ENCODE peak calls at places on chromosomes 4 and X, in four cellular contexts. N is fibroblast of mammary gland, V is globus pallidus, D is naive B cell. A is an unnamed sample.

GRCh38 chrX:124328765-124329164 is 3.7 kb upstream of the TEX13D start:
- DNase-seq in V (no peak), N (peak; percentile 16), D (no peak), A (no peak)

GRCh38 chrX:14354541-14354940 is 174.8 kb upstream of the GLRA2 start:
- DNase-seq in D (no peak), V (no peak), N (peak; percentile 77), A (no peak)

GRCh38 chrX:49155900-49156837 is 6.4 kb upstream of the MAGIX start:
- DNase-seq in V (peak; percentile 88), D (peak; percentile 86), N (peak; percentile 87), A (peak; percentile 88)

GRCh38 chr4:48841045-48841827 is 10.3 kb downstream of the OCIAD1 start:
- DNase-seq in D (no peak), N (no peak), V (no peak), A (no peak)

GRCh38 chr4:68960294-68961163 is 8.9 kb upstream of the UGT2A3 start:
- DNase-seq in V (no peak), D (no peak), N (no peak), A (no peak)

GRCh38 chr4:125254111-125254510 is 60.6 kb upstream of the FAT4 start:
- DNase-seq in V (no peak), D (no peak), N (peak; percentile 51), A (no peak)

GRCh38 chr4:140188975-140189374 is 35.0 kb upstream of the MAML3 start:
- DNase-seq in V (no peak), D (no peak), N (peak; percentile 81), A (no peak)

GRCh38 chr4:150235795-150236385 is 157.6 kb downstream of the DCLK2 start:
- DNase-seq in D (no peak), N (no peak), V (no peak), A (no peak)

GRCh38 chrX:121062289-121062688 is 14.9 kb downstream of the GLUD2 start:
- DNase-seq in V (no peak), N (no peak), D (no peak), A (no peak)

GRCh38 chr4:149084128-149084527 is 641.9 kb upstream of the NR3C2 start:
- DNase-seq in N (no peak), D (no peak), V (no peak), A (no peak)

GRCh38 chrX:104712515-104712914 is 146.5 kb downstream of the IL1RAPL2 start:
- DNase-seq in V (no peak), N (peak; percentile 2), D (no peak), A (no peak)

GRCh38 chr4:7179158-7179557 is 13.2 kb upstream of the SORCS2 start:
- DNase-seq in D (no peak), V (no peak), N (no peak), A (no peak)

GRCh38 chr4:142567199-142567598 is 278.9 kb downstream of the INPP4B start:
- DNase-seq in N (no peak), D (no peak), V (no peak), A (no peak)

GRCh38 chrX:148649145-148649645 is 148.8 kb downstream of the AFF2 start:
- DNase-seq in N (no peak), D (no peak), V (no peak), A (no peak)

GRCh38 chr4:185792384-185793146 is 19.4 kb downstream of the SORBS2 start:
- DNase-seq in D (no peak), V (no peak), N (peak; percentile 72), A (no peak)

GRCh38 chr4:184599492-184600135 is 49.6 kb downstream of the CASP3 start:
- DNase-seq in V (no peak), N (peak; percentile 84), D (no peak), A (no peak)

GRCh38 chr4:125303821-125304220 is 10.9 kb upstream of the FAT4 start:
- DNase-seq in V (no peak), D (no peak), N (no peak), A (no peak)

GRCh38 chr4:2462218-2462991 is 6.5 kb upstream of the RNF4 start:
- DNase-seq in N (peak; percentile 64), V (peak; percentile 71), D (peak; percentile 70), A (peak; percentile 74)

GRCh38 chr4:14178421-14178820 is 550.9 kb upstream of the BOD1L1 start:
- DNase-seq in N (peak; percentile 61), V (no peak), D (peak; percentile 34), A (no peak)

GRCh38 chr4:77095101-77095826 is 19.5 kb upstream of the CCNI start:
- DNase-seq in V (peak; percentile 78), N (peak; percentile 49), D (peak; percentile 69), A (peak; percentile 65)

GRCh38 chr4:81757706-81758105 is 286.0 kb upstream of the RASGEF1B start:
- DNase-seq in N (no peak), D (no peak), V (peak; percentile 47), A (no peak)

GRCh38 chrX:36978886-36979285 is 29.3 kb upstream of the FAM47C start:
- DNase-seq in D (no peak), N (peak; percentile 54), V (no peak), A (no peak)

GRCh38 chr4:109434007-109434792 is 585 bp downstream of the SEC24B start:
- DNase-seq in N (peak; percentile 13), V (peak; percentile 41), D (peak; percentile 27), A (no peak)

GRCh38 chr4:94032754-94033153 is 174.9 kb upstream of the SMARCAD1 start:
- DNase-seq in V (no peak), D (no peak), N (no peak), A (no peak)

GRCh38 chrX:112851806-112852205 is 11.2 kb upstream of the AMOT start:
- DNase-seq in N (peak; percentile 58), D (no peak), V (no peak), A (no peak)

GRCh38 chr4:113958766-113959540 is 20.5 kb downstream of the ARSJ start:
- DNase-seq in N (peak; percentile 96), V (no peak), D (no peak), A (peak; percentile 78)

GRCh38 chrX:19907794-19908193 is 20.4 kb upstream of the SH3KBP1 start:
- DNase-seq in D (no peak), V (no peak), N (no peak), A (no peak)

GRCh38 chrX:13607996-13608365 is 38.6 kb downstream of the EGFL6 start:
- DNase-seq in V (no peak), D (no peak), N (no peak), A (no peak)

GRCh38 chrX:41781500-41781899 is 57.5 kb downstream of the GPR82 start:
- DNase-seq in D (peak; percentile 19), V (no peak), N (peak; percentile 61), A (no peak)

GRCh38 chr4:11765849-11766453 is 337.3 kb upstream of the HS3ST1 start:
- DNase-seq in D (peak; percentile 1), N (peak; percentile 59), V (peak; percentile 14), A (no peak)